ENCODE peak calls at places on chromosomes 4 and X, in nine cellular contexts. Y, U, J, F, X, I, N, M and W are unnamed samples.

GRCh38 chr4:87465739-87466366 is 43.5 kb downstream of the NUDT9 start:
- DNase-seq in Y (peak), U (peak), J (peak), F (peak), X (peak), I (peak), N (peak), M (peak), W (peak)

GRCh38 chrX:17519349-17519748 is 144.3 kb downstream of the NHS start:
- DNase-seq in Y (no peak), U (no peak), J (peak), F (no peak), X (no peak), I (no peak), N (no peak), M (no peak), W (no peak)

GRCh38 chrX:69093960-69094935 is 71.0 kb downstream of the PJA1 start:
- DNase-seq in Y (peak), U (peak), J (peak), F (peak), X (peak), I (peak), N (no peak), M (peak), W (peak)

GRCh38 chr4:121277194-121278105 is 103.4 kb downstream of the QRFPR start:
- DNase-seq in Y (peak), U (peak), J (peak), F (peak), X (peak), I (peak), N (peak), M (peak), W (peak)

GRCh38 chr4:81826336-81826735 is 354.6 kb upstream of the RASGEF1B start:
- DNase-seq in Y (no peak), U (no peak), J (no peak), F (no peak), X (no peak), I (no peak), N (no peak), M (no peak), W (no peak)

GRCh38 chrX:139304471-139304870 is 226.1 kb upstream of the F9 start:
- DNase-seq in Y (no peak), U (no peak), J (no peak), F (no peak), X (no peak), I (peak), N (no peak), M (no peak), W (no peak)

GRCh38 chrX:9197231-9197630 is 163.3 kb upstream of the FAM9B start:
- DNase-seq in Y (no peak), U (no peak), J (peak), F (no peak), X (no peak), I (no peak), N (no peak), M (no peak), W (no peak)

GRCh38 chr4:14984452-14984851 is 17.8 kb upstream of the CPEB2 start:
- DNase-seq in Y (no peak), U (no peak), J (no peak), F (no peak), X (no peak), I (no peak), N (no peak), M (no peak), W (no peak)

GRCh38 chrX:23511783-23512182 is 155.5 kb upstream of the PRDX4 start:
- DNase-seq in Y (no peak), U (peak), J (no peak), F (no peak), X (no peak), I (no peak), N (no peak), M (no peak), W (no peak)

GRCh38 chrX:52576946-52577345 is 60.1 kb upstream of the XAGE1B start:
- DNase-seq in Y (peak), U (no peak), J (no peak), F (no peak), X (no peak), I (peak), N (no peak), M (no peak), W (no peak)

GRCh38 chr4:78325244-78326187 is 226.1 kb upstream of the ANXA3 start:
- DNase-seq in Y (no peak), U (no peak), J (peak), F (no peak), X (no peak), I (peak), N (no peak), M (peak), W (no peak)

GRCh38 chrX:71095971-71096701 is 485 bp downstream of the FOXO4 start:
- DNase-seq in Y (no peak), U (peak), J (peak), F (peak), X (peak), I (peak), N (no peak), M (no peak), W (no peak)

GRCh38 chr4:176949022-176949421 is 156.3 kb upstream of the VEGFC start:
- DNase-seq in Y (no peak), U (no peak), J (no peak), F (no peak), X (no peak), I (no peak), N (no peak), M (no peak), W (no peak)

GRCh38 chrX:112081781-112082482 is 644 bp downstream of the TRPC5 start:
- DNase-seq in Y (peak), U (peak), J (no peak), F (no peak), X (peak), I (no peak), N (no peak), M (peak), W (no peak)

GRCh38 chr4:53852343-53852742 is 212.1 kb downstream of the CHIC2 start:
- DNase-seq in Y (peak), U (no peak), J (no peak), F (no peak), X (no peak), I (no peak), N (no peak), M (no peak), W (no peak)

GRCh38 chrX:43813898-43814297 is 68.4 kb downstream of the MAOB start:
- DNase-seq in Y (peak), U (no peak), J (peak), F (peak), X (peak), I (peak), N (no peak), M (no peak), W (no peak)

GRCh38 chr4:5708171-5708828 is at the start of gene EVC2:
- DNase-seq in Y (peak), U (peak), J (peak), F (no peak), X (peak), I (peak), N (peak), M (peak), W (no peak)

GRCh38 chrX:19772306-19772705 is 115.1 kb downstream of the SH3KBP1 start:
- DNase-seq in Y (peak), U (no peak), J (peak), F (no peak), X (no peak), I (peak), N (no peak), M (no peak), W (no peak)

GRCh38 chrX:1451251-1451675 is 1.4 kb downstream of the ASMTL start:
- DNase-seq in Y (no peak), U (no peak), J (no peak), F (no peak), X (no peak), I (no peak), N (no peak), M (no peak), W (no peak)

GRCh38 chr4:74874785-74875367 is 58.0 kb upstream of the PARM1 start:
- DNase-seq in Y (peak), U (peak), J (peak), F (peak), X (peak), I (peak), N (peak), M (peak), W (peak)

GRCh38 chrX:17590892-17591740 is 146.2 kb upstream of the SCML1 start:
- DNase-seq in Y (peak), U (peak), J (peak), F (peak), X (peak), I (peak), N (peak), M (peak), W (peak)

GRCh38 chr4:76637704-76638361 is 202.8 kb downstream of the SHROOM3 start:
- DNase-seq in Y (no peak), U (no peak), J (peak), F (peak), X (no peak), I (peak), N (no peak), M (no peak), W (no peak)

GRCh38 chr4:182699825-182700224 is 217.4 kb downstream of the DCTD start:
- DNase-seq in Y (no peak), U (no peak), J (no peak), F (no peak), X (no peak), I (no peak), N (no peak), M (no peak), W (no peak)

GRCh38 chr4:123597586-123597985 is 201.0 kb downstream of the SPRY1 start:
- DNase-seq in Y (no peak), U (no peak), J (peak), F (no peak), X (no peak), I (peak), N (no peak), M (no peak), W (no peak)

GRCh38 chr4:73406548-73406875 is 2.4 kb downstream of the ALB start:
- DNase-seq in Y (no peak), U (no peak), J (peak), F (no peak), X (no peak), I (no peak), N (no peak), M (no peak), W (no peak)

GRCh38 chr4:93203708-93204107 is 624.8 kb upstream of the ATOH1 start:
- DNase-seq in Y (peak), U (no peak), J (peak), F (peak), X (peak), I (no peak), N (no peak), M (peak), W (no peak)

GRCh38 chr4:182189107-182189878 is 53.9 kb upstream of the TENM3 start:
- DNase-seq in Y (no peak), U (no peak), J (peak), F (no peak), X (no peak), I (peak), N (no peak), M (peak), W (no peak)

GRCh38 chrX:129741880-129742758 is 3.3 kb downstream of the XPNPEP2 start:
- DNase-seq in Y (peak), U (peak), J (no peak), F (no peak), X (peak), I (no peak), N (no peak), M (no peak), W (no peak)

GRCh38 chr4:132958457-132959263 is 190.4 kb upstream of the PCDH10 start:
- DNase-seq in Y (no peak), U (no peak), J (no peak), F (no peak), X (no peak), I (no peak), N (no peak), M (no peak), W (no peak)

GRCh38 chr4:154329939-154330338 is 161.7 kb downstream of the DCHS2 start:
- DNase-seq in Y (no peak), U (no peak), J (peak), F (no peak), X (no peak), I (no peak), N (no peak), M (peak), W (no peak)

GRCh38 chr4:165418116-165418515 is 39.3 kb downstream of the CPE start:
- DNase-seq in Y (no peak), U (no peak), J (no peak), F (no peak), X (no peak), I (no peak), N (no peak), M (no peak), W (no peak)

GRCh38 chr4:67873116-67873515 is 10.7 kb downstream of the TMPRSS11D start:
- DNase-seq in Y (no peak), U (no peak), J (no peak), F (no peak), X (no peak), I (no peak), N (no peak), M (no peak), W (no peak)

GRCh38 chrX:24148535-24149345 is 789 bp upstream of the ZFX start:
- DNase-seq in Y (no peak), U (peak), J (peak), F (no peak), X (no peak), I (peak), N (no peak), M (peak), W (peak)

GRCh38 chr4:823761-824460 is 2.0 kb downstream of the CPLX1 start:
- DNase-seq in Y (peak), U (no peak), J (no peak), F (no peak), X (peak), I (no peak), N (no peak), M (no peak), W (no peak)
- TF ChIP-seq EZH2phosphoT487 in Y (no peak), U (no peak), J (no peak), F (no peak), X (no peak), I (no peak), N (no peak), M (no peak), W (no peak)

GRCh38 chr4:71202703-71203102 is 136.1 kb upstream of the SLC4A4 start:
- DNase-seq in Y (peak), U (no peak), J (peak), F (no peak), X (no peak), I (no peak), N (no peak), M (no peak), W (no peak)
- H2AFZ ChIP-seq in Y (no peak), U (no peak), J (no peak), F (no peak), X (no peak), I (no peak), N (no peak), M (no peak), W (no peak)

GRCh38 chr4:171648926-171649325 is 164.3 kb upstream of the GALNTL6 start:
- DNase-seq in Y (peak), U (no peak), J (no peak), F (no peak), X (no peak), I (no peak), N (no peak), M (no peak), W (no peak)
- TF ChIP-seq EZH2phosphoT487 in Y (no peak), U (no peak), J (no peak), F (no peak), X (no peak), I (no peak), N (no peak), M (no peak), W (no peak)

GRCh38 chrX:78652971-78653822 is 5.9 kb downstream of the RTL3 start:
- DNase-seq in Y (no peak), U (no peak), J (peak), F (no peak), X (no peak), I (peak), N (peak), M (no peak), W (no peak)

GRCh38 chrX:78659955-78660354 is 827 bp upstream of the RTL3 start:
- DNase-seq in Y (no peak), U (no peak), J (no peak), F (no peak), X (no peak), I (no peak), N (no peak), M (no peak), W (no peak)

GRCh38 chrX:78655642-78656041 is 3.5 kb downstream of the RTL3 start:
- DNase-seq in Y (no peak), U (no peak), J (no peak), F (no peak), X (no peak), I (no peak), N (no peak), M (no peak), W (no peak)

GRCh38 chrX:78658851-78659744 is at the start of gene RTL3:
- DNase-seq in Y (no peak), U (no peak), J (peak), F (no peak), X (no peak), I (peak), N (no peak), M (no peak), W (no peak)
- H2AFZ ChIP-seq in Y (no peak), U (peak), J (no peak), F (no peak), X (no peak), I (no peak), N (no peak), M (no peak), W (no peak)

DNA sequence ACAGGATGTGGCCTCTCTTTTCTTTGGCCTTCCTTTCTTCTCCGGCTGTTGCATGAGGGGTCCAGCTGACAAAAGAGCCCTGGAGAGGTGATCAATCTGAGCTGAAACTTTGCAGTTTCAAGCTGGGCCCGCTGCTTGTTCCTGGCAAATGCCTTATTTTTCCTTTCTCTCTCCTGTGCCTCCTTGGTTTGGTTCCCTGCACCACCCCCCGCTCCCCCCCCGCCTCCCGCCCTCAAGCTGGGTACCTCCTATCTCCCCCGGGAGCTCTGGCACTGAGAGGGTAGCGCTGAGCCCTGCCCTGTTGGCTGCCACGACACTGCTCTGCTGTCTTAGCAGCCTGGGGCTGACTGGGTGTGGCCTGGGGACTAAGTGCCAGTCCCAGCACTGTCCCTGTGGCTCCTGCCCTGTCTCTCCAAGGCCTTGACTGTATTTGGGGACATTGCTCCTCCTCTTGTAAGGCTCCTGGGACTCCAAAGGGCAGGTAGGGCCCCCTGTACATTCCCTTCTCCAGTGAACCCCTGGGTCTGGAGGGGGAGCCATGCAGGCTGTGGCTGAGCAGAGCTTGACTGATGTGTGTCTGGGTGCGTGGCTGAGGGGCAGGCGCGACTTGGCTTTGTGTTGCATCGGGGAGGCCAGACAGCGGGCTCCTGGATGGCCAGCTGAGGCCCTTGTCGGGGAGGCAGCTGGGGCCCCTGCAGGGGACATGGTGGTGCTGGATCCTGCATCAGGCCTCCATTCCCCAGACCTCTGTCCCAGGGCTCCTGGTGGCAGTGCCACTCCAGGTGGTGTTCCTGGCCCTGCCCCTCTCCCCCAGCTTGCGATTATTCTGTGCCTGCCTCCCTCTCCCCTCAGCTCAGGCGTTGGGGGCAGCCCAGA is 1.1 kb downstream of the PLXNA3 start:
- DNase-seq in Y (no peak), U (peak), J (peak), F (no peak), X (peak), I (peak), N (peak), M (peak), W (peak)
- TF ChIP-seq EZH2phosphoT487 in Y (no peak), U (no peak), J (no peak), F (no peak), X (no peak), I (no peak), N (no peak), M (no peak), W (no peak)

DNA sequence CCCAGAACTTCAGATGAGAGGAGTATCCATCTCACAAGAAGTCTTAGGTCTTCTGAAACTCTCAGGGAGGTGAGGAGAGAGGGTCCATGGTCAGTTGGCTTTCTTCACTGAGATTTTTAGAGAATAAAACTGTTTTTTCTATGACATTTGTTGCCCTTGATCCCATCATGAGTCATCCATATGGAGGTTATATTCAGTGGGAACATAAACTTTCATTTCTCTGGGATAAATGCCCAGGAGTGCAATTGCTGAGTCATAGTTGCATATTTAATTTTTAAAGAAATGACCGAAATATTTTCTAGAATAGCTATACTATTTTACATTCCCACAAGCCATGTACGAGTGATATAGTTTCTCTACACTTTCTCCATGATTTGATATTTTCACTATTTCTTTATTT is 67.1 kb downstream of the JADE3 start:
- DNase-seq in Y (no peak), U (no peak), J (peak), F (peak), X (no peak), I (peak), N (no peak), M (no peak), W (no peak)
- H2AFZ ChIP-seq in Y (no peak), U (no peak), J (no peak), F (no peak), X (no peak), I (no peak), N (no peak), M (no peak), W (no peak)